ENCODE peak calls at places on chromosome 13, in four cellular contexts. One of them, this sample, is unnamed.

GRCh38 chr13:42137856-42138537 is 89.5 kb downstream of the DGKH start:
- DNase-seq in stimulated activated CD4-positive, alpha-beta T cell treated with anti-CD3 and anti-CD28 coated beads, Interleukin-2, amount 100 ng/mL, for 48 hours: no peak
- DNase-seq in cardiac muscle cell: peak; percentile 39
- DNase-seq in NCI-H510A treated with DMSO at 0.1 percent for 48 hours: no peak
- DNase-seq in this sample: no peak

GRCh38 chr13:112510002-112510780 is 77.8 kb downstream of the TUBGCP3 start:
- DNase-seq in stimulated activated CD4-positive, alpha-beta T cell treated with anti-CD3 and anti-CD28 coated beads, Interleukin-2, amount 100 ng/mL, for 48 hours: no peak
- DNase-seq in cardiac muscle cell: peak; percentile 64
- DNase-seq in NCI-H510A treated with DMSO at 0.1 percent for 48 hours: peak; percentile 78
- DNase-seq in this sample: peak; percentile 12

GRCh38 chr13:48950507-48950886 is 25.2 kb upstream of the FNDC3A start:
- DNase-seq in stimulated activated CD4-positive, alpha-beta T cell treated with anti-CD3 and anti-CD28 coated beads, Interleukin-2, amount 100 ng/mL, for 48 hours: no peak
- DNase-seq in cardiac muscle cell: peak; percentile 10
- DNase-seq in NCI-H510A treated with DMSO at 0.1 percent for 48 hours: no peak
- DNase-seq in this sample: no peak

GRCh38 chr13:42364613-42365000 is 92.7 kb downstream of the AKAP11 start:
- DNase-seq in stimulated activated CD4-positive, alpha-beta T cell treated with anti-CD3 and anti-CD28 coated beads, Interleukin-2, amount 100 ng/mL, for 48 hours: no peak
- DNase-seq in cardiac muscle cell: no peak
- DNase-seq in NCI-H510A treated with DMSO at 0.1 percent for 48 hours: no peak
- DNase-seq in this sample: no peak

GRCh38 chr13:99986751-99987150 is 5.2 kb downstream of the ZIC2 start:
- DNase-seq in stimulated activated CD4-positive, alpha-beta T cell treated with anti-CD3 and anti-CD28 coated beads, Interleukin-2, amount 100 ng/mL, for 48 hours: no peak
- DNase-seq in cardiac muscle cell: no peak
- DNase-seq in NCI-H510A treated with DMSO at 0.1 percent for 48 hours: no peak
- DNase-seq in this sample: no peak

GRCh38 chr13:110965755-110966134 is 50.9 kb upstream of the ANKRD10 start:
- DNase-seq in stimulated activated CD4-positive, alpha-beta T cell treated with anti-CD3 and anti-CD28 coated beads, Interleukin-2, amount 100 ng/mL, for 48 hours: no peak
- DNase-seq in cardiac muscle cell: no peak
- DNase-seq in NCI-H510A treated with DMSO at 0.1 percent for 48 hours: no peak
- DNase-seq in this sample: no peak

GRCh38 chr13:21557995-21558394 is 46.0 kb downstream of the MICU2 start:
- DNase-seq in stimulated activated CD4-positive, alpha-beta T cell treated with anti-CD3 and anti-CD28 coated beads, Interleukin-2, amount 100 ng/mL, for 48 hours: no peak
- DNase-seq in cardiac muscle cell: peak; percentile 32
- DNase-seq in NCI-H510A treated with DMSO at 0.1 percent for 48 hours: no peak
- DNase-seq in this sample: no peak

GRCh38 chr13:23022667-23023066 is 158.1 kb upstream of the SGCG start:
- DNase-seq in stimulated activated CD4-positive, alpha-beta T cell treated with anti-CD3 and anti-CD28 coated beads, Interleukin-2, amount 100 ng/mL, for 48 hours: no peak
- DNase-seq in cardiac muscle cell: no peak
- DNase-seq in NCI-H510A treated with DMSO at 0.1 percent for 48 hours: no peak
- DNase-seq in this sample: no peak

GRCh38 chr13:113364933-113365371 is 1.0 kb upstream of the GRTP1 start:
- DNase-seq in stimulated activated CD4-positive, alpha-beta T cell treated with anti-CD3 and anti-CD28 coated beads, Interleukin-2, amount 100 ng/mL, for 48 hours: no peak
- DNase-seq in cardiac muscle cell: peak; percentile 2
- DNase-seq in NCI-H510A treated with DMSO at 0.1 percent for 48 hours: no peak
- DNase-seq in this sample: no peak

GRCh38 chr13:110008816-110009215 is 222.4 kb upstream of the IRS2 start:
- DNase-seq in stimulated activated CD4-positive, alpha-beta T cell treated with anti-CD3 and anti-CD28 coated beads, Interleukin-2, amount 100 ng/mL, for 48 hours: no peak
- DNase-seq in cardiac muscle cell: no peak
- DNase-seq in NCI-H510A treated with DMSO at 0.1 percent for 48 hours: no peak
- DNase-seq in this sample: no peak

This sample was measured in CMK.